ENCODE peak calls at places on chromosomes 7 and 10, in seven cellular contexts. One of them, this sample, is unnamed.

GRCh38 chr10:43689007-43689491 is 40.4 kb upstream of the ZNF32 start:
- DNase-seq in GM03348: no peak
- DNase-seq in activated effector memory CD4-positive, alpha-beta T cell treated with anti-CD3 and anti-CD28 coated beads, Interleukin-2, amount 50 U/mL, for 16 hours: no peak
- DNase-seq in CD8-positive, alpha-beta T cell: no peak
- DNase-seq in stimulated activated CD8-positive, alpha-beta memory T cell treated with anti-CD3 and anti-CD28 coated beads, Interleukin-4, amount 100 ng/mL, for 48 hours: no peak
- DNase-seq in HEK293T: no peak
- DNase-seq in HL-60: no peak
- DNase-seq in this sample: no peak

GRCh38 chr10:68086910-68087309 is 11.8 kb upstream of the HERC4 start:
- DNase-seq in GM03348: no peak
- DNase-seq in activated effector memory CD4-positive, alpha-beta T cell treated with anti-CD3 and anti-CD28 coated beads, Interleukin-2, amount 50 U/mL, for 16 hours: no peak
- DNase-seq in CD8-positive, alpha-beta T cell: no peak
- DNase-seq in stimulated activated CD8-positive, alpha-beta memory T cell treated with anti-CD3 and anti-CD28 coated beads, Interleukin-4, amount 100 ng/mL, for 48 hours: no peak
- DNase-seq in HEK293T: no peak
- DNase-seq in HL-60: no peak
- DNase-seq in this sample: no peak

GRCh38 chr10:71536332-71536731 is 139.6 kb downstream of the CDH23 start:
- DNase-seq in GM03348: no peak
- DNase-seq in activated effector memory CD4-positive, alpha-beta T cell treated with anti-CD3 and anti-CD28 coated beads, Interleukin-2, amount 50 U/mL, for 16 hours: no peak
- DNase-seq in CD8-positive, alpha-beta T cell: no peak
- DNase-seq in stimulated activated CD8-positive, alpha-beta memory T cell treated with anti-CD3 and anti-CD28 coated beads, Interleukin-4, amount 100 ng/mL, for 48 hours: no peak
- DNase-seq in HEK293T: no peak
- DNase-seq in HL-60: no peak
- DNase-seq in this sample: no peak

GRCh38 chr10:21079330-21079658 is 182.2 kb upstream of the NEBL start:
- DNase-seq in GM03348: no peak
- DNase-seq in activated effector memory CD4-positive, alpha-beta T cell treated with anti-CD3 and anti-CD28 coated beads, Interleukin-2, amount 50 U/mL, for 16 hours: no peak
- DNase-seq in CD8-positive, alpha-beta T cell: no peak
- DNase-seq in stimulated activated CD8-positive, alpha-beta memory T cell treated with anti-CD3 and anti-CD28 coated beads, Interleukin-4, amount 100 ng/mL, for 48 hours: no peak
- DNase-seq in HEK293T: no peak
- DNase-seq in HL-60: no peak
- DNase-seq in this sample: no peak

GRCh38 chr7:85213500-85213899 is 26.6 kb upstream of the SEMA3D start:
- DNase-seq in GM03348: no peak
- DNase-seq in activated effector memory CD4-positive, alpha-beta T cell treated with anti-CD3 and anti-CD28 coated beads, Interleukin-2, amount 50 U/mL, for 16 hours: no peak
- DNase-seq in CD8-positive, alpha-beta T cell: no peak
- DNase-seq in stimulated activated CD8-positive, alpha-beta memory T cell treated with anti-CD3 and anti-CD28 coated beads, Interleukin-4, amount 100 ng/mL, for 48 hours: no peak
- DNase-seq in HEK293T: no peak
- DNase-seq in HL-60: no peak
- DNase-seq in this sample: no peak

GRCh38 chr7:24862461-24862860 is 105.2 kb upstream of the GSDME start:
- DNase-seq in GM03348: no peak
- DNase-seq in activated effector memory CD4-positive, alpha-beta T cell treated with anti-CD3 and anti-CD28 coated beads, Interleukin-2, amount 50 U/mL, for 16 hours: no peak
- DNase-seq in CD8-positive, alpha-beta T cell: no peak
- DNase-seq in stimulated activated CD8-positive, alpha-beta memory T cell treated with anti-CD3 and anti-CD28 coated beads, Interleukin-4, amount 100 ng/mL, for 48 hours: no peak
- DNase-seq in HEK293T: no peak
- DNase-seq in HL-60: no peak
- DNase-seq in this sample: no peak

GRCh38 chr10:104441601-104442000 is 88.0 kb downstream of the CFAP58 start:
- DNase-seq in GM03348: peak; percentile 80
- DNase-seq in activated effector memory CD4-positive, alpha-beta T cell treated with anti-CD3 and anti-CD28 coated beads, Interleukin-2, amount 50 U/mL, for 16 hours: no peak
- DNase-seq in CD8-positive, alpha-beta T cell: no peak
- DNase-seq in stimulated activated CD8-positive, alpha-beta memory T cell treated with anti-CD3 and anti-CD28 coated beads, Interleukin-4, amount 100 ng/mL, for 48 hours: no peak
- DNase-seq in HEK293T: no peak
- DNase-seq in HL-60: peak; percentile 9
- DNase-seq in this sample: no peak

GRCh38 chr7:122289426-122289825 is 15.1 kb downstream of the FEZF1 start:
- DNase-seq in GM03348: no peak
- DNase-seq in activated effector memory CD4-positive, alpha-beta T cell treated with anti-CD3 and anti-CD28 coated beads, Interleukin-2, amount 50 U/mL, for 16 hours: no peak
- DNase-seq in CD8-positive, alpha-beta T cell: no peak
- DNase-seq in stimulated activated CD8-positive, alpha-beta memory T cell treated with anti-CD3 and anti-CD28 coated beads, Interleukin-4, amount 100 ng/mL, for 48 hours: no peak
- DNase-seq in HEK293T: no peak
- DNase-seq in HL-60: no peak
- DNase-seq in this sample: no peak

GRCh38 chr7:151126500-151127137 is 40.3 kb downstream of the AGAP3 start:
- DNase-seq in GM03348: no peak
- DNase-seq in activated effector memory CD4-positive, alpha-beta T cell treated with anti-CD3 and anti-CD28 coated beads, Interleukin-2, amount 50 U/mL, for 16 hours: no peak
- DNase-seq in CD8-positive, alpha-beta T cell: no peak
- DNase-seq in stimulated activated CD8-positive, alpha-beta memory T cell treated with anti-CD3 and anti-CD28 coated beads, Interleukin-4, amount 100 ng/mL, for 48 hours: no peak
- DNase-seq in HEK293T: no peak
- DNase-seq in HL-60: no peak
- DNase-seq in this sample: no peak

GRCh38 chr7:74097937-74098614 is 14.5 kb downstream of the LIMK1 start:
- DNase-seq in GM03348: peak; percentile 94
- DNase-seq in activated effector memory CD4-positive, alpha-beta T cell treated with anti-CD3 and anti-CD28 coated beads, Interleukin-2, amount 50 U/mL, for 16 hours: no peak
- DNase-seq in CD8-positive, alpha-beta T cell: no peak
- DNase-seq in stimulated activated CD8-positive, alpha-beta memory T cell treated with anti-CD3 and anti-CD28 coated beads, Interleukin-4, amount 100 ng/mL, for 48 hours: no peak
- DNase-seq in HEK293T: no peak
- DNase-seq in HL-60: no peak
- DNase-seq in this sample: no peak

GRCh38 chr7:67019562-67020390 is 23.1 kb downstream of the TYW1 start:
- DNase-seq in GM03348: peak; percentile 47
- DNase-seq in activated effector memory CD4-positive, alpha-beta T cell treated with anti-CD3 and anti-CD28 coated beads, Interleukin-2, amount 50 U/mL, for 16 hours: peak; percentile 56
- DNase-seq in CD8-positive, alpha-beta T cell: no peak
- DNase-seq in stimulated activated CD8-positive, alpha-beta memory T cell treated with anti-CD3 and anti-CD28 coated beads, Interleukin-4, amount 100 ng/mL, for 48 hours: no peak
- DNase-seq in HEK293T: no peak
- DNase-seq in HL-60: peak; percentile 13
- DNase-seq in this sample: no peak

GRCh38 chr10:7484456-7485266 is 73.8 kb upstream of the SFMBT2 start:
- DNase-seq in GM03348: no peak
- DNase-seq in activated effector memory CD4-positive, alpha-beta T cell treated with anti-CD3 and anti-CD28 coated beads, Interleukin-2, amount 50 U/mL, for 16 hours: peak; percentile 71
- DNase-seq in CD8-positive, alpha-beta T cell: peak; percentile 84
- DNase-seq in stimulated activated CD8-positive, alpha-beta memory T cell treated with anti-CD3 and anti-CD28 coated beads, Interleukin-4, amount 100 ng/mL, for 48 hours: peak; percentile 56
- DNase-seq in HEK293T: no peak
- DNase-seq in HL-60: peak; percentile 61
- DNase-seq in this sample: no peak

GRCh38 chr10:130018730-130019185 is 54.7 kb upstream of the EBF3 start:
- DNase-seq in GM03348: no peak
- DNase-seq in activated effector memory CD4-positive, alpha-beta T cell treated with anti-CD3 and anti-CD28 coated beads, Interleukin-2, amount 50 U/mL, for 16 hours: no peak
- DNase-seq in CD8-positive, alpha-beta T cell: peak; percentile 23
- DNase-seq in stimulated activated CD8-positive, alpha-beta memory T cell treated with anti-CD3 and anti-CD28 coated beads, Interleukin-4, amount 100 ng/mL, for 48 hours: peak; percentile 18
- DNase-seq in HEK293T: no peak
- DNase-seq in HL-60: no peak
- DNase-seq in this sample: no peak

GRCh38 chr7:143257501-143257900 is 5.7 kb upstream of the GSTK1 start:
- DNase-seq in GM03348: no peak
- DNase-seq in activated effector memory CD4-positive, alpha-beta T cell treated with anti-CD3 and anti-CD28 coated beads, Interleukin-2, amount 50 U/mL, for 16 hours: no peak
- DNase-seq in CD8-positive, alpha-beta T cell: no peak
- DNase-seq in stimulated activated CD8-positive, alpha-beta memory T cell treated with anti-CD3 and anti-CD28 coated beads, Interleukin-4, amount 100 ng/mL, for 48 hours: no peak
- DNase-seq in HEK293T: no peak
- DNase-seq in HL-60: no peak
- DNase-seq in this sample: no peak

GRCh38 chr7:983182-984071 is 446 bp downstream of the CYP2W1 start:
- DNase-seq in GM03348: no peak
- DNase-seq in activated effector memory CD4-positive, alpha-beta T cell treated with anti-CD3 and anti-CD28 coated beads, Interleukin-2, amount 50 U/mL, for 16 hours: no peak
- DNase-seq in CD8-positive, alpha-beta T cell: no peak
- DNase-seq in stimulated activated CD8-positive, alpha-beta memory T cell treated with anti-CD3 and anti-CD28 coated beads, Interleukin-4, amount 100 ng/mL, for 48 hours: no peak
- DNase-seq in HEK293T: no peak
- DNase-seq in HL-60: no peak
- DNase-seq in this sample: no peak

GRCh38 chr10:7320072-7320471 is 90.8 kb downstream of the SFMBT2 start:
- DNase-seq in GM03348: no peak
- DNase-seq in activated effector memory CD4-positive, alpha-beta T cell treated with anti-CD3 and anti-CD28 coated beads, Interleukin-2, amount 50 U/mL, for 16 hours: no peak
- DNase-seq in CD8-positive, alpha-beta T cell: no peak
- DNase-seq in stimulated activated CD8-positive, alpha-beta memory T cell treated with anti-CD3 and anti-CD28 coated beads, Interleukin-4, amount 100 ng/mL, for 48 hours: no peak
- DNase-seq in HEK293T: no peak
- DNase-seq in HL-60: no peak
- DNase-seq in this sample: no peak

GRCh38 chr10:69732147-69732825 is 69.4 kb upstream of the COL13A1 start:
- DNase-seq in GM03348: no peak
- DNase-seq in activated effector memory CD4-positive, alpha-beta T cell treated with anti-CD3 and anti-CD28 coated beads, Interleukin-2, amount 50 U/mL, for 16 hours: no peak
- DNase-seq in CD8-positive, alpha-beta T cell: no peak
- DNase-seq in stimulated activated CD8-positive, alpha-beta memory T cell treated with anti-CD3 and anti-CD28 coated beads, Interleukin-4, amount 100 ng/mL, for 48 hours: no peak
- DNase-seq in HEK293T: no peak
- DNase-seq in HL-60: no peak
- DNase-seq in this sample: no peak

GRCh38 chr10:73889014-73889413 is 14.7 kb upstream of the CAMK2G start:
- DNase-seq in GM03348: peak; percentile 72
- DNase-seq in activated effector memory CD4-positive, alpha-beta T cell treated with anti-CD3 and anti-CD28 coated beads, Interleukin-2, amount 50 U/mL, for 16 hours: peak; percentile 72
- DNase-seq in CD8-positive, alpha-beta T cell: no peak
- DNase-seq in stimulated activated CD8-positive, alpha-beta memory T cell treated with anti-CD3 and anti-CD28 coated beads, Interleukin-4, amount 100 ng/mL, for 48 hours: peak; percentile 55
- DNase-seq in HEK293T: no peak
- DNase-seq in HL-60: peak; percentile 88
- DNase-seq in this sample: peak; percentile 58

GRCh38 chr10:28036587-28036986 is 37.7 kb upstream of the ODAD2 start:
- DNase-seq in GM03348: no peak
- DNase-seq in activated effector memory CD4-positive, alpha-beta T cell treated with anti-CD3 and anti-CD28 coated beads, Interleukin-2, amount 50 U/mL, for 16 hours: no peak
- DNase-seq in CD8-positive, alpha-beta T cell: no peak
- DNase-seq in stimulated activated CD8-positive, alpha-beta memory T cell treated with anti-CD3 and anti-CD28 coated beads, Interleukin-4, amount 100 ng/mL, for 48 hours: no peak
- DNase-seq in HEK293T: no peak
- DNase-seq in HL-60: no peak
- DNase-seq in this sample: no peak

GRCh38 chr7:44142028-44142427 is 896 bp upstream of the MYL7 start:
- DNase-seq in GM03348: no peak
- DNase-seq in activated effector memory CD4-positive, alpha-beta T cell treated with anti-CD3 and anti-CD28 coated beads, Interleukin-2, amount 50 U/mL, for 16 hours: no peak
- DNase-seq in CD8-positive, alpha-beta T cell: no peak
- DNase-seq in stimulated activated CD8-positive, alpha-beta memory T cell treated with anti-CD3 and anti-CD28 coated beads, Interleukin-4, amount 100 ng/mL, for 48 hours: no peak
- DNase-seq in HEK293T: no peak
- DNase-seq in HL-60: no peak
- DNase-seq in this sample: no peak

This sample was measured in AML-193.